ENCODE peak calls at places on chromosomes 12 and 14, in five cellular contexts. C is K562, D is HT1080, A is HEK293T, Q is fibroblast of pulmonary artery. T is an unnamed sample.

GRCh38 chr12:5587701-5588100 is 155.8 kb downstream of the NTF3 start:
- DNase-seq in C (no peak), D (no peak), Q (no peak), A (no peak), T (no peak)

GRCh38 chr14:92633274-92633616 is 115.2 kb downstream of the LGMN start:
- DNase-seq in A (no peak), D (no peak), C (no peak), Q (no peak), T (peak; percentile 84)

GRCh38 chr14:60396718-60397343 is 89.0 kb downstream of the C14orf39 start:
- DNase-seq in C (no peak), D (no peak), Q (no peak), A (no peak), T (no peak)

GRCh38 chr14:102498678-102499265 is 10.8 kb downstream of the ANKRD9 start:
- DNase-seq in D (no peak), C (no peak), A (no peak), Q (no peak), T (no peak)

GRCh38 chr14:51058382-51058781 is 36.5 kb downstream of the TRIM9 start:
- DNase-seq in A (no peak), C (no peak), Q (no peak), D (no peak), T (no peak)

GRCh38 chr12:115253049-115253448 is 569.1 kb upstream of the TBX3 start:
- DNase-seq in A (no peak), Q (no peak), C (no peak), D (no peak), T (no peak)

GRCh38 chr12:28313631-28314030 is 123.4 kb downstream of the CCDC91 start:
- DNase-seq in Q (peak; percentile 46), C (peak; percentile 11), D (peak; percentile 63), A (no peak), T (no peak)

GRCh38 chr14:20631821-20632389 is 9.6 kb downstream of the OR6S1 start:
- DNase-seq in D (peak; percentile 54), C (peak; percentile 43), A (peak; percentile 39), Q (peak; percentile 72), T (peak; percentile 80)

GRCh38 chr12:91513354-91513753 is 330.7 kb upstream of the DCN start:
- DNase-seq in C (no peak), A (no peak), D (peak; percentile 1), Q (no peak), T (no peak)

GRCh38 chr12:107570721-107571120 is 114.9 kb upstream of the PWP1 start:
- DNase-seq in D (peak; percentile 46), Q (peak; percentile 66), C (no peak), A (no peak), T (no peak)

GRCh38 chr12:79086546-79086945 is 222.0 kb downstream of the SYT1 start:
- DNase-seq in D (no peak), C (no peak), A (no peak), Q (no peak), T (no peak)

GRCh38 chr14:26849514-26849913 is 251.7 kb upstream of the NOVA1 start:
- DNase-seq in A (no peak), Q (no peak), C (no peak), D (no peak), T (no peak)

GRCh38 chr12:75725505-75726120 is 214.2 kb upstream of the KRR1 start:
- DNase-seq in A (peak; percentile 45), D (peak; percentile 89), C (no peak), Q (peak; percentile 60), T (no peak)

GRCh38 chr12:64452559-64453329 is 824 bp downstream of the TBK1 start:
- DNase-seq in A (peak; percentile 18), Q (peak; percentile 89), D (peak; percentile 71), C (peak; percentile 50), T (no peak)

GRCh38 chr12:10673660-10674384 is at the start of gene STYK1:
- DNase-seq in A (peak; percentile 78), Q (peak; percentile 28), C (peak; percentile 68), D (peak; percentile 69), T (peak; percentile 87)

GRCh38 chr14:63840981-63841380 is 11.8 kb upstream of the SYNE2 start:
- DNase-seq in Q (no peak), D (no peak), C (no peak), A (no peak), T (peak; percentile 77)

GRCh38 chr12:49894754-49895153 is 8.9 kb downstream of the FAIM2 start:
- DNase-seq in A (no peak), Q (no peak), D (no peak), C (no peak), T (no peak)

GRCh38 chr12:48028541-48029400 is 24.5 kb upstream of the COL2A1 start:
- DNase-seq in C (no peak), A (no peak), D (no peak), Q (no peak), T (no peak)

GRCh38 chr12:122449317-122449716 is 26.8 kb upstream of the CLIP1 start:
- DNase-seq in C (no peak), A (no peak), Q (peak; percentile 95), D (peak; percentile 90), T (no peak)

GRCh38 chr12:84161296-84161695 is 751.3 kb downstream of the SLC6A15 start:
- DNase-seq in C (no peak), D (no peak), A (no peak), Q (no peak), T (no peak)

GRCh38 chr12:38704455-38704854 is 200.9 kb downstream of the CPNE8 start:
- DNase-seq in A (no peak), D (no peak), C (no peak), Q (no peak), T (no peak)

T was measured in spleen.